ENCODE peak calls at places on chromosomes 12 and 14, in nine cellular contexts. One of them, this sample, is unnamed.

GRCh38 chr12:132286912-132287311 is 42.5 kb downstream of the GALNT9 start:
- DNase-seq in activated CD4-positive, alpha-beta T cell treated with anti-CD3 and anti-CD28 coated beads, Interleukin-2, amount 10 ng/mL, durations not matched to agents 7 days and 5 days: no peak
- DNase-seq in activated T-helper 1 cell treated with anti-CD3 and anti-CD28 coated beads, Interleukin-12 subunit alpha, Interleukin-12 subunit beta, Interleukin-2, Interleukin-4 antibody, amounts not matched to agents 30 ng/mL and 10 ng/mL and 1 ng/mL, durations not matched to agents 14 hours and 24 hours and 36 hours: no peak
- DNase-seq in activated naive CD8-positive, alpha-beta T cell treated with anti-CD3 and anti-CD28 coated beads for 36 hours: no peak
- DNase-seq in H4: peak; percentile 77
- DNase-seq in SJSA1: no peak
- DNase-seq in KG1: no peak
- DNase-seq in suprapubic skin: no peak
- DNase-seq in erythroblast: no peak
- DNase-seq in this sample: no peak

GRCh38 chr12:112175361-112176155 is 50.2 kb downstream of the TRAFD1 start:
- DNase-seq in activated naive CD8-positive, alpha-beta T cell treated with anti-CD3 and anti-CD28 coated beads for 36 hours: no peak
- DNase-seq in erythroblast: no peak
- DNase-seq in suprapubic skin: no peak
- DNase-seq in KG1: no peak
- DNase-seq in activated T-helper 1 cell treated with anti-CD3 and anti-CD28 coated beads, Interleukin-12 subunit alpha, Interleukin-12 subunit beta, Interleukin-2, Interleukin-4 antibody, amounts not matched to agents 30 ng/mL and 10 ng/mL and 1 ng/mL, durations not matched to agents 14 hours and 24 hours and 36 hours: no peak
- DNase-seq in H4: no peak
- DNase-seq in SJSA1: no peak
- DNase-seq in activated CD4-positive, alpha-beta T cell treated with anti-CD3 and anti-CD28 coated beads, Interleukin-2, amount 10 ng/mL, durations not matched to agents 7 days and 5 days: no peak
- DNase-seq in this sample: no peak

GRCh38 chr14:65783101-65783500 is 370.6 kb downstream of the FUT8 start:
- DNase-seq in activated naive CD8-positive, alpha-beta T cell treated with anti-CD3 and anti-CD28 coated beads for 36 hours: no peak
- DNase-seq in SJSA1: no peak
- DNase-seq in H4: no peak
- DNase-seq in activated T-helper 1 cell treated with anti-CD3 and anti-CD28 coated beads, Interleukin-12 subunit alpha, Interleukin-12 subunit beta, Interleukin-2, Interleukin-4 antibody, amounts not matched to agents 30 ng/mL and 10 ng/mL and 1 ng/mL, durations not matched to agents 14 hours and 24 hours and 36 hours: no peak
- DNase-seq in suprapubic skin: no peak
- DNase-seq in activated CD4-positive, alpha-beta T cell treated with anti-CD3 and anti-CD28 coated beads, Interleukin-2, amount 10 ng/mL, durations not matched to agents 7 days and 5 days: no peak
- DNase-seq in erythroblast: no peak
- DNase-seq in KG1: no peak
- DNase-seq in this sample: peak; percentile 53

GRCh38 chr12:9806714-9807113 is 20.6 kb upstream of the KLRF1 start:
- DNase-seq in erythroblast: no peak
- DNase-seq in suprapubic skin: no peak
- DNase-seq in activated CD4-positive, alpha-beta T cell treated with anti-CD3 and anti-CD28 coated beads, Interleukin-2, amount 10 ng/mL, durations not matched to agents 7 days and 5 days: no peak
- DNase-seq in SJSA1: no peak
- DNase-seq in KG1: no peak
- DNase-seq in activated T-helper 1 cell treated with anti-CD3 and anti-CD28 coated beads, Interleukin-12 subunit alpha, Interleukin-12 subunit beta, Interleukin-2, Interleukin-4 antibody, amounts not matched to agents 30 ng/mL and 10 ng/mL and 1 ng/mL, durations not matched to agents 14 hours and 24 hours and 36 hours: no peak
- DNase-seq in H4: no peak
- DNase-seq in activated naive CD8-positive, alpha-beta T cell treated with anti-CD3 and anti-CD28 coated beads for 36 hours: no peak
- DNase-seq in this sample: no peak

GRCh38 chr12:15899282-15899870 is 11.8 kb upstream of the DERA start:
- DNase-seq in activated T-helper 1 cell treated with anti-CD3 and anti-CD28 coated beads, Interleukin-12 subunit alpha, Interleukin-12 subunit beta, Interleukin-2, Interleukin-4 antibody, amounts not matched to agents 30 ng/mL and 10 ng/mL and 1 ng/mL, durations not matched to agents 14 hours and 24 hours and 36 hours: no peak
- DNase-seq in H4: no peak
- DNase-seq in SJSA1: peak; percentile 23
- DNase-seq in activated naive CD8-positive, alpha-beta T cell treated with anti-CD3 and anti-CD28 coated beads for 36 hours: no peak
- DNase-seq in suprapubic skin: no peak
- DNase-seq in activated CD4-positive, alpha-beta T cell treated with anti-CD3 and anti-CD28 coated beads, Interleukin-2, amount 10 ng/mL, durations not matched to agents 7 days and 5 days: no peak
- DNase-seq in KG1: no peak
- DNase-seq in erythroblast: peak; percentile 65
- DNase-seq in this sample: peak; percentile 39

GRCh38 chr12:57149309-57149900 is 2.0 kb upstream of the LRP1-AS start:
- DNase-seq in KG1: no peak
- DNase-seq in H4: no peak
- DNase-seq in activated naive CD8-positive, alpha-beta T cell treated with anti-CD3 and anti-CD28 coated beads for 36 hours: no peak
- DNase-seq in erythroblast: no peak
- DNase-seq in SJSA1: no peak
- DNase-seq in suprapubic skin: peak; percentile 89
- DNase-seq in activated T-helper 1 cell treated with anti-CD3 and anti-CD28 coated beads, Interleukin-12 subunit alpha, Interleukin-12 subunit beta, Interleukin-2, Interleukin-4 antibody, amounts not matched to agents 30 ng/mL and 10 ng/mL and 1 ng/mL, durations not matched to agents 14 hours and 24 hours and 36 hours: no peak
- DNase-seq in activated CD4-positive, alpha-beta T cell treated with anti-CD3 and anti-CD28 coated beads, Interleukin-2, amount 10 ng/mL, durations not matched to agents 7 days and 5 days: no peak
- DNase-seq in this sample: peak; percentile 74

GRCh38 chr12:100348657-100349454 is 8.0 kb upstream of the SLC17A8 start:
- DNase-seq in SJSA1: peak; percentile 7
- DNase-seq in H4: peak; percentile 22
- DNase-seq in erythroblast: peak; percentile 37
- DNase-seq in KG1: no peak
- DNase-seq in activated T-helper 1 cell treated with anti-CD3 and anti-CD28 coated beads, Interleukin-12 subunit alpha, Interleukin-12 subunit beta, Interleukin-2, Interleukin-4 antibody, amounts not matched to agents 30 ng/mL and 10 ng/mL and 1 ng/mL, durations not matched to agents 14 hours and 24 hours and 36 hours: no peak
- DNase-seq in activated naive CD8-positive, alpha-beta T cell treated with anti-CD3 and anti-CD28 coated beads for 36 hours: no peak
- DNase-seq in activated CD4-positive, alpha-beta T cell treated with anti-CD3 and anti-CD28 coated beads, Interleukin-2, amount 10 ng/mL, durations not matched to agents 7 days and 5 days: no peak
- DNase-seq in suprapubic skin: no peak
- DNase-seq in this sample: peak; percentile 8

GRCh38 chr12:6430990-6431353 is 13.8 kb upstream of the CD27 start:
- DNase-seq in activated T-helper 1 cell treated with anti-CD3 and anti-CD28 coated beads, Interleukin-12 subunit alpha, Interleukin-12 subunit beta, Interleukin-2, Interleukin-4 antibody, amounts not matched to agents 30 ng/mL and 10 ng/mL and 1 ng/mL, durations not matched to agents 14 hours and 24 hours and 36 hours: no peak
- DNase-seq in activated naive CD8-positive, alpha-beta T cell treated with anti-CD3 and anti-CD28 coated beads for 36 hours: no peak
- DNase-seq in H4: peak; percentile 39
- DNase-seq in activated CD4-positive, alpha-beta T cell treated with anti-CD3 and anti-CD28 coated beads, Interleukin-2, amount 10 ng/mL, durations not matched to agents 7 days and 5 days: no peak
- DNase-seq in suprapubic skin: no peak
- DNase-seq in KG1: no peak
- DNase-seq in erythroblast: no peak
- DNase-seq in SJSA1: no peak
- DNase-seq in this sample: no peak

GRCh38 chr14:90574640-90575131 is 177.9 kb downstream of the CALM1 start:
- DNase-seq in SJSA1: no peak
- DNase-seq in activated T-helper 1 cell treated with anti-CD3 and anti-CD28 coated beads, Interleukin-12 subunit alpha, Interleukin-12 subunit beta, Interleukin-2, Interleukin-4 antibody, amounts not matched to agents 30 ng/mL and 10 ng/mL and 1 ng/mL, durations not matched to agents 14 hours and 24 hours and 36 hours: no peak
- DNase-seq in KG1: no peak
- DNase-seq in suprapubic skin: no peak
- DNase-seq in H4: no peak
- DNase-seq in activated CD4-positive, alpha-beta T cell treated with anti-CD3 and anti-CD28 coated beads, Interleukin-2, amount 10 ng/mL, durations not matched to agents 7 days and 5 days: no peak
- DNase-seq in activated naive CD8-positive, alpha-beta T cell treated with anti-CD3 and anti-CD28 coated beads for 36 hours: no peak
- DNase-seq in erythroblast: no peak
- DNase-seq in this sample: no peak

GRCh38 chr12:89350260-89350659 is 2.0 kb downstream of the DUSP6 start:
- DNase-seq in H4: no peak
- DNase-seq in KG1: no peak
- DNase-seq in erythroblast: no peak
- DNase-seq in suprapubic skin: no peak
- DNase-seq in activated T-helper 1 cell treated with anti-CD3 and anti-CD28 coated beads, Interleukin-12 subunit alpha, Interleukin-12 subunit beta, Interleukin-2, Interleukin-4 antibody, amounts not matched to agents 30 ng/mL and 10 ng/mL and 1 ng/mL, durations not matched to agents 14 hours and 24 hours and 36 hours: no peak
- DNase-seq in activated naive CD8-positive, alpha-beta T cell treated with anti-CD3 and anti-CD28 coated beads for 36 hours: no peak
- DNase-seq in SJSA1: no peak
- DNase-seq in activated CD4-positive, alpha-beta T cell treated with anti-CD3 and anti-CD28 coated beads, Interleukin-2, amount 10 ng/mL, durations not matched to agents 7 days and 5 days: no peak
- DNase-seq in this sample: no peak

GRCh38 chr12:19648173-19648572 is 208.9 kb downstream of the AEBP2 start:
- DNase-seq in activated CD4-positive, alpha-beta T cell treated with anti-CD3 and anti-CD28 coated beads, Interleukin-2, amount 10 ng/mL, durations not matched to agents 7 days and 5 days: no peak
- DNase-seq in suprapubic skin: no peak
- DNase-seq in KG1: no peak
- DNase-seq in activated naive CD8-positive, alpha-beta T cell treated with anti-CD3 and anti-CD28 coated beads for 36 hours: no peak
- DNase-seq in H4: no peak
- DNase-seq in SJSA1: no peak
- DNase-seq in erythroblast: no peak
- DNase-seq in activated T-helper 1 cell treated with anti-CD3 and anti-CD28 coated beads, Interleukin-12 subunit alpha, Interleukin-12 subunit beta, Interleukin-2, Interleukin-4 antibody, amounts not matched to agents 30 ng/mL and 10 ng/mL and 1 ng/mL, durations not matched to agents 14 hours and 24 hours and 36 hours: no peak
- DNase-seq in this sample: no peak

GRCh38 chr12:57852620-57853509 is 6.3 kb upstream of the CTDSP2 start:
- DNase-seq in activated T-helper 1 cell treated with anti-CD3 and anti-CD28 coated beads, Interleukin-12 subunit alpha, Interleukin-12 subunit beta, Interleukin-2, Interleukin-4 antibody, amounts not matched to agents 30 ng/mL and 10 ng/mL and 1 ng/mL, durations not matched to agents 14 hours and 24 hours and 36 hours: no peak
- DNase-seq in activated naive CD8-positive, alpha-beta T cell treated with anti-CD3 and anti-CD28 coated beads for 36 hours: no peak
- DNase-seq in activated CD4-positive, alpha-beta T cell treated with anti-CD3 and anti-CD28 coated beads, Interleukin-2, amount 10 ng/mL, durations not matched to agents 7 days and 5 days: no peak
- DNase-seq in SJSA1: no peak
- DNase-seq in H4: no peak
- DNase-seq in suprapubic skin: peak; percentile 85
- DNase-seq in erythroblast: peak; percentile 21
- DNase-seq in KG1: no peak
- DNase-seq in this sample: no peak

GRCh38 chr14:64444984-64445845 is 20.1 kb upstream of the AKAP5 start:
- DNase-seq in KG1: no peak
- DNase-seq in activated T-helper 1 cell treated with anti-CD3 and anti-CD28 coated beads, Interleukin-12 subunit alpha, Interleukin-12 subunit beta, Interleukin-2, Interleukin-4 antibody, amounts not matched to agents 30 ng/mL and 10 ng/mL and 1 ng/mL, durations not matched to agents 14 hours and 24 hours and 36 hours: peak; percentile 43
- DNase-seq in suprapubic skin: no peak
- DNase-seq in activated CD4-positive, alpha-beta T cell treated with anti-CD3 and anti-CD28 coated beads, Interleukin-2, amount 10 ng/mL, durations not matched to agents 7 days and 5 days: no peak
- DNase-seq in activated naive CD8-positive, alpha-beta T cell treated with anti-CD3 and anti-CD28 coated beads for 36 hours: peak; percentile 44
- DNase-seq in H4: peak; percentile 39
- DNase-seq in SJSA1: peak; percentile 58
- DNase-seq in erythroblast: no peak
- DNase-seq in this sample: peak; percentile 74

GRCh38 chr12:108914031-108914630 is 34.2 kb downstream of the DAO start:
- DNase-seq in suprapubic skin: no peak
- DNase-seq in erythroblast: no peak
- DNase-seq in SJSA1: no peak
- DNase-seq in activated CD4-positive, alpha-beta T cell treated with anti-CD3 and anti-CD28 coated beads, Interleukin-2, amount 10 ng/mL, durations not matched to agents 7 days and 5 days: no peak
- DNase-seq in H4: no peak
- DNase-seq in activated naive CD8-positive, alpha-beta T cell treated with anti-CD3 and anti-CD28 coated beads for 36 hours: no peak
- DNase-seq in activated T-helper 1 cell treated with anti-CD3 and anti-CD28 coated beads, Interleukin-12 subunit alpha, Interleukin-12 subunit beta, Interleukin-2, Interleukin-4 antibody, amounts not matched to agents 30 ng/mL and 10 ng/mL and 1 ng/mL, durations not matched to agents 14 hours and 24 hours and 36 hours: no peak
- DNase-seq in KG1: peak; percentile 15
- DNase-seq in this sample: no peak

GRCh38 chr14:59159169-59159568 is 29.3 kb upstream of the DAAM1 start:
- DNase-seq in erythroblast: no peak
- DNase-seq in activated naive CD8-positive, alpha-beta T cell treated with anti-CD3 and anti-CD28 coated beads for 36 hours: no peak
- DNase-seq in H4: peak; percentile 14
- DNase-seq in activated CD4-positive, alpha-beta T cell treated with anti-CD3 and anti-CD28 coated beads, Interleukin-2, amount 10 ng/mL, durations not matched to agents 7 days and 5 days: no peak
- DNase-seq in suprapubic skin: no peak
- DNase-seq in KG1: no peak
- DNase-seq in SJSA1: no peak
- DNase-seq in activated T-helper 1 cell treated with anti-CD3 and anti-CD28 coated beads, Interleukin-12 subunit alpha, Interleukin-12 subunit beta, Interleukin-2, Interleukin-4 antibody, amounts not matched to agents 30 ng/mL and 10 ng/mL and 1 ng/mL, durations not matched to agents 14 hours and 24 hours and 36 hours: no peak
- DNase-seq in this sample: no peak

GRCh38 chr14:104602315-104602932 is 2.1 kb downstream of the TMEM179 start:
- DNase-seq in H4: no peak
- DNase-seq in SJSA1: no peak
- DNase-seq in activated CD4-positive, alpha-beta T cell treated with anti-CD3 and anti-CD28 coated beads, Interleukin-2, amount 10 ng/mL, durations not matched to agents 7 days and 5 days: no peak
- DNase-seq in activated naive CD8-positive, alpha-beta T cell treated with anti-CD3 and anti-CD28 coated beads for 36 hours: no peak
- DNase-seq in KG1: no peak
- DNase-seq in suprapubic skin: no peak
- DNase-seq in activated T-helper 1 cell treated with anti-CD3 and anti-CD28 coated beads, Interleukin-12 subunit alpha, Interleukin-12 subunit beta, Interleukin-2, Interleukin-4 antibody, amounts not matched to agents 30 ng/mL and 10 ng/mL and 1 ng/mL, durations not matched to agents 14 hours and 24 hours and 36 hours: no peak
- DNase-seq in erythroblast: no peak
- DNase-seq in this sample: no peak

GRCh38 chr14:55333785-55334485 is 62.7 kb downstream of the FBXO34 start:
- DNase-seq in H4: peak; percentile 87
- DNase-seq in activated naive CD8-positive, alpha-beta T cell treated with anti-CD3 and anti-CD28 coated beads for 36 hours: no peak
- DNase-seq in suprapubic skin: no peak
- DNase-seq in erythroblast: peak; percentile 56
- DNase-seq in SJSA1: peak; percentile 82
- DNase-seq in activated T-helper 1 cell treated with anti-CD3 and anti-CD28 coated beads, Interleukin-12 subunit alpha, Interleukin-12 subunit beta, Interleukin-2, Interleukin-4 antibody, amounts not matched to agents 30 ng/mL and 10 ng/mL and 1 ng/mL, durations not matched to agents 14 hours and 24 hours and 36 hours: no peak
- DNase-seq in KG1: no peak
- DNase-seq in activated CD4-positive, alpha-beta T cell treated with anti-CD3 and anti-CD28 coated beads, Interleukin-2, amount 10 ng/mL, durations not matched to agents 7 days and 5 days: no peak
- DNase-seq in this sample: no peak

This sample was measured in cerebellum.